ENCODE peak calls at places on chromosomes 12 and 14, in six cellular contexts. F is GM23338, A is neural progenitor cell, U is PC-3, B is GM23248, R is SK-N-SH. L is an unnamed sample. For H3F3A, the result is how much of the 10 kb centered on the place peaks cover.

GRCh38 chr12:31855427-31855826 is 103.8 kb upstream of the RESF1 start:
- DNase-seq in F (no peak), A (no peak), U (no peak), B (no peak), R (no peak), L (no peak)

GRCh38 chr12:69966409-69966808 is 141.4 kb downstream of the MYRFL start:
- DNase-seq in F (no peak), A (no peak), U (peak), B (peak), R (no peak), L (no peak)

GRCh38 chr12:77116277-77116676 is 50.9 kb upstream of the E2F7 start:
- DNase-seq in F (no peak), A (no peak), U (no peak), B (peak), R (no peak), L (no peak)

GRCh38 chr14:56055521-56055920 is 62.7 kb upstream of the PELI2 start:
- DNase-seq in F (no peak), A (no peak), U (no peak), B (no peak), R (no peak), L (no peak)

GRCh38 chr14:63952933-63953437 is 100.2 kb downstream of the SYNE2 start:
- DNase-seq in F (no peak), A (no peak), U (no peak), B (peak), R (no peak), L (no peak)

GRCh38 chr12:95208678-95209077 is 8.6 kb downstream of the FGD6 start:
- DNase-seq in F (no peak), A (no peak), U (no peak), B (no peak), R (no peak), L (no peak)

GRCh38 chr12:123151679-123152454 is 977 bp upstream of the PITPNM2 start:
- DNase-seq in F (peak), A (peak), U (no peak), B (no peak), R (no peak), L (no peak)

GRCh38 chr12:49054096-49054495 is 6.5 kb downstream of the KMT2D start:
- DNase-seq in F (no peak), A (no peak), U (no peak), B (no peak), R (no peak), L (no peak)

GRCh38 chr14:57382283-57382682 is 8.1 kb upstream of the NAA30 start:
- DNase-seq in F (no peak), A (no peak), U (peak), B (peak), R (no peak), L (no peak)

GRCh38 chr12:25864287-25864686 is 94.2 kb upstream of the RASSF8 start:
- DNase-seq in F (no peak), A (no peak), U (no peak), B (peak), R (no peak), L (no peak)

GRCh38 chr14:89641495-89642162 is 224.6 kb upstream of the FOXN3 start:
- DNase-seq in F (no peak), A (no peak), U (no peak), B (no peak), R (no peak), L (peak)

GRCh38 chr14:95265106-95266094 is 54.3 kb downstream of the CLMN start:
- DNase-seq in F (no peak), A (no peak), U (peak), B (peak), R (no peak), L (peak)

GRCh38 chr12:95700316-95700785 is 90.2 kb downstream of the NTN4 start:
- DNase-seq in F (no peak), A (no peak), U (peak), B (peak), R (no peak), L (peak)

GRCh38 chr12:12671850-12672660 is 23.9 kb downstream of the GPR19 start:
- DNase-seq in F (no peak), A (no peak), U (peak), B (peak), R (no peak), L (no peak)

GRCh38 chr12:47178014-47178413 is 98.3 kb upstream of the AMIGO2 start:
- DNase-seq in F (no peak), A (no peak), U (no peak), B (no peak), R (no peak), L (no peak)

GRCh38 chr14:51726166-51726899 is 74.6 kb downstream of the FRMD6 start:
- DNase-seq in F (no peak), A (no peak), U (peak), B (peak), R (no peak), L (no peak)

GRCh38 chr12:31021809-31022492 is 51.7 kb upstream of the DDX11 start:
- DNase-seq in F (no peak), A (no peak), U (peak), B (no peak), R (no peak), L (no peak)

GRCh38 chr14:45003924-45004323 is 41.9 kb downstream of the TOGARAM1 start:
- DNase-seq in F (no peak), A (no peak), U (no peak), B (no peak), R (no peak), L (no peak)

GRCh38 chr12:91978143-91978542 is 167.5 kb downstream of the BTG1 start:
- DNase-seq in F (no peak), A (no peak), U (no peak), B (no peak), R (no peak), L (no peak)

GRCh38 chr14:68236525-68236924 is 416.9 kb downstream of the RAD51B start:
- DNase-seq in F (no peak), A (no peak), U (no peak), B (no peak), R (no peak), L (no peak)

GRCh38 chr14:61281186-61281676 is at the start of gene TMEM30B:
- DNase-seq in F (peak), A (no peak), U (peak), B (no peak), R (no peak), L (no peak)

GRCh38 chr12:49487605-49488004 is 51.2 kb upstream of the KCNH3 start:
- DNase-seq in F (no peak), A (no peak), U (no peak), B (no peak), R (no peak), L (peak)

GRCh38 chr12:68572650-68573049 is 38.0 kb upstream of the RAP1B start:
- DNase-seq in F (no peak), A (no peak), U (no peak), B (peak), R (no peak), L (no peak)

GRCh38 chr12:95802482-95803264 is 12.1 kb upstream of the NTN4 start:
- DNase-seq in F (no peak), A (no peak), U (peak), B (peak), R (no peak), L (no peak)

GRCh38 chr14:32507029-32507984 is 178.2 kb downstream of the AKAP6 start:
- DNase-seq in F (no peak), A (no peak), U (peak), B (peak), R (no peak), L (no peak)

GRCh38 chr14:29805415-29806123 is 122.1 kb downstream of the PRKD1 start:
- DNase-seq in F (no peak), A (no peak), U (peak), B (peak), R (no peak), L (no peak)

DNA sequence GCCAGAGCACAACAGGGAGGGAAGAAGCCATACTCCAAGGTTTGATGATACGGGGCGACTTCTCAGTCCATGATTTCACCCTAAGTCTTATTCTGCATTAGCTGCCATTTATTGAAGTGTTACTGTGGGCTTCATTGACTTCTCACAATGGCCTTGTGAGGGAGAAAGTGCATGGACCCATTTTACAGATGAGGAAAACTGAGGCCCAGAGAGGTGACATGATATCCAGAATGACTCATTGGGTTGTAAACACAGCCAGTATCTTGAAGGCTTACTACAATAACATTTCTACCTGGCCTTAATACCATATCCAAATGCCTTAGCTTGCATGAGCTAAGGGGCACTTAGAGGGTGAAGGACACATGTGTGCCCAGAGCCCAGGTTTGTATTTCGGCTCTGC is 100.6 kb downstream of the CMKLR1 start:
- DNase-seq in F (no peak), A (no peak), U (no peak), B (no peak), R (no peak), L (no peak)
- TF ChIP-seq EZH2phosphoT487 in F (no peak), A (no peak), U (no peak), B (no peak), R (no peak), L (no peak)

GRCh38 chr14:35401853-35402252 is 2.7 kb downstream of the NFKBIA start:
- DNase-seq in F (no peak), A (no peak), U (no peak), B (peak), R (no peak), L (no peak)
- H3F3A ChIP-seq in F (under half), A (under half), U (under half), B (half or more), R (under half), L (under half)

DNA sequence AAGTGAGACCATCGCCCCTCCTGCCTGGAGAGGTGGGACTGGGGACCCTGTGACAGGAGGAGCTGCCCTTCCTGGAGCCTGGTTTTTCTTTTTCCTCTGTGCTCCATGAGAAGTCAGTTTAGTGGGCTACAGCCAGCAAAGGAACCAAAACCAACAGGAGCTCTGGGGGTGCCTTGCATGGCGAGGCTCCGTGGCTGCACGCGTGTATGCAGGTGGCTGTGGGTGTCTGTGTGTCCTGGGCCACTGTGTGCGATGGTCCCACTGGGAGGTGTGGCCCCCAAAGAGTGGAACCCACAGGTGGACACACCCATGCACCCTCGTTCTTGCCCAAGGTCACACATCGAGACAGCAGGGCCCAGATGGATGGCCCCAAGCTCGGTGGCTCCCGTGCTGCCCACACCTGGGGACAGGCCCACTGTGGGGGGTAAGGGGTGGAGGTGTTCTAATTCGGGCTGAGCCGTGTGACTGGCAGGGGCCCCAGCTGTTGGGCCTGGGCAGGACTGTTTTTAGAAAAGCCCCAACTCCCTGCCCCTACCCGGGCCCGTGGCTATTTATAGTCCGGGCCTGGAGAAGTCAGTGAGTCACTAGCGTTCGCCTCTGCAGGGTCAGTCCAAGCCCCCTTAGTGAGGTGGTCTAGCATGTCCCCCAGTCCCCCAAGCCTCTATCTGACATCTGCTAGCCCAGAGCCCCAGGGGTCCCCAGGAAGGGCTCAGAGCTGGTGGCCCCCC is 2.2 kb upstream of the ADSS1 start:
- DNase-seq in F (no peak), A (no peak), U (no peak), B (peak), R (no peak), L (no peak)
- TF ChIP-seq EZH2phosphoT487 in F (no peak), A (no peak), U (no peak), B (no peak), R (no peak), L (no peak)

GRCh38 chr12:6374028-6374780 is 1.2 kb downstream of the SCNN1A start:
- DNase-seq in F (no peak), A (no peak), U (no peak), B (no peak), R (no peak), L (no peak)
- H3F3A ChIP-seq in F (under half), A (half or more), U (under half), B (under half), R (under half), L (under half)

GRCh38 chr12:64574837-64575236 is 35.5 kb upstream of the RASSF3 start:
- DNase-seq in F (no peak), A (no peak), U (no peak), B (no peak), R (no peak), L (no peak)
- TF ChIP-seq EZH2phosphoT487 in F (no peak), A (no peak), U (no peak), B (no peak), R (no peak), L (no peak)